ENCODE peak calls at places on chromosomes 11 and 22, in eight cellular contexts. N, R, Q, V, L, H, X and G are unnamed samples.

GRCh38 chr22:24240381-24240780 is 4.5 kb downstream of the GGT5 start:
- DNase-seq in N (no peak), R (no peak), Q (no peak), V (no peak), L (no peak), H (no peak), X (no peak), G (no peak)

GRCh38 chr11:72373163-72373562 is 61.2 kb downstream of the CLPB start:
- DNase-seq in N (no peak), R (no peak), Q (no peak), V (no peak), L (no peak), H (no peak), X (no peak), G (no peak)

GRCh38 chr22:24699861-24700260 is 74.7 kb downstream of the PIWIL3 start:
- DNase-seq in N (no peak), R (no peak), Q (no peak), V (no peak), L (no peak), H (no peak), X (no peak), G (no peak)

GRCh38 chr11:44837650-44838049 is 110.9 kb downstream of the TSPAN18 start:
- DNase-seq in N (no peak), R (no peak), Q (no peak), V (no peak), L (no peak), H (no peak), X (no peak), G (no peak)

GRCh38 chr22:23313791-23314567 is 133.7 kb downstream of the BCR start:
- DNase-seq in N (no peak), R (no peak), Q (peak; percentile 4), V (peak; percentile 39), L (no peak), H (no peak), X (no peak), G (no peak)

GRCh38 chr11:118939948-118940598 is 14.3 kb upstream of the BCL9L start:
- DNase-seq in N (no peak), R (no peak), Q (no peak), V (peak; percentile 69), L (no peak), H (peak; percentile 94), X (no peak), G (no peak)

GRCh38 chr11:95293116-95293515 is 62.1 kb upstream of the SESN3 start:
- DNase-seq in N (no peak), R (no peak), Q (no peak), V (no peak), L (no peak), H (no peak), X (no peak), G (no peak)

GRCh38 chr11:47572715-47573255 is 6.0 kb downstream of the KBTBD4 start:
- DNase-seq in N (no peak), R (no peak), Q (no peak), V (no peak), L (no peak), H (no peak), X (no peak), G (no peak)

GRCh38 chr11:134915881-134916280 is 503.8 kb upstream of the B3GAT1 start:
- DNase-seq in N (no peak), R (no peak), Q (no peak), V (no peak), L (no peak), H (no peak), X (no peak), G (no peak)